ENCODE peak calls at places on chromosomes 12 and 14, in eight cellular contexts. One of them, this sample, is unnamed.

GRCh38 chr12:52032431-52032796 is 18.8 kb upstream of the NR4A1 start:
- DNase-seq in dorsolateral prefrontal cortex: no peak
- DNase-seq in psoas muscle: peak
- DNase-seq in brain microvascular endothelial cell: peak
- DNase-seq in NB4: no peak
- DNase-seq in GM20000: no peak
- DNase-seq in GM06990: no peak
- DNase-seq in neural progenitor cell: no peak
- DNase-seq in this sample: no peak

GRCh38 chr12:44779766-44780165 is 96.3 kb downstream of the NELL2 start:
- DNase-seq in neural progenitor cell: no peak
- DNase-seq in NB4: no peak
- DNase-seq in dorsolateral prefrontal cortex: no peak
- DNase-seq in GM06990: no peak
- DNase-seq in brain microvascular endothelial cell: no peak
- DNase-seq in psoas muscle: no peak
- DNase-seq in GM20000: no peak
- DNase-seq in this sample: no peak

GRCh38 chr12:103712191-103712590 is 125.1 kb downstream of the STAB2 start:
- DNase-seq in GM06990: no peak
- DNase-seq in psoas muscle: no peak
- DNase-seq in dorsolateral prefrontal cortex: no peak
- DNase-seq in neural progenitor cell: no peak
- DNase-seq in GM20000: no peak
- DNase-seq in brain microvascular endothelial cell: no peak
- DNase-seq in NB4: no peak
- DNase-seq in this sample: no peak

GRCh38 chr12:75781532-75782046 is 250.0 kb downstream of the PHLDA1 start:
- DNase-seq in GM20000: no peak
- DNase-seq in psoas muscle: no peak
- DNase-seq in brain microvascular endothelial cell: peak
- DNase-seq in NB4: no peak
- DNase-seq in neural progenitor cell: no peak
- DNase-seq in GM06990: no peak
- DNase-seq in dorsolateral prefrontal cortex: no peak
- DNase-seq in this sample: no peak

GRCh38 chr14:100155881-100156645 is 3.4 kb downstream of the DEGS2 start:
- DNase-seq in brain microvascular endothelial cell: no peak
- DNase-seq in GM20000: no peak
- DNase-seq in dorsolateral prefrontal cortex: no peak
- DNase-seq in NB4: no peak
- DNase-seq in psoas muscle: no peak
- DNase-seq in neural progenitor cell: no peak
- DNase-seq in GM06990: no peak
- DNase-seq in this sample: no peak

GRCh38 chr12:14422516-14423230 is 57.2 kb downstream of the ATF7IP start:
- DNase-seq in dorsolateral prefrontal cortex: no peak
- DNase-seq in GM20000: no peak
- DNase-seq in brain microvascular endothelial cell: no peak
- DNase-seq in NB4: no peak
- DNase-seq in neural progenitor cell: no peak
- DNase-seq in psoas muscle: no peak
- DNase-seq in GM06990: no peak
- DNase-seq in this sample: no peak

GRCh38 chr14:31419179-31420012 is 954 bp downstream of the HEATR5A start:
- DNase-seq in neural progenitor cell: no peak
- DNase-seq in GM20000: no peak
- DNase-seq in NB4: no peak
- DNase-seq in brain microvascular endothelial cell: peak
- DNase-seq in dorsolateral prefrontal cortex: no peak
- DNase-seq in GM06990: no peak
- DNase-seq in psoas muscle: no peak
- DNase-seq in this sample: no peak

GRCh38 chr12:71710276-71711125 is 24.6 kb downstream of the TMEM19 start:
- DNase-seq in psoas muscle: no peak
- DNase-seq in GM20000: no peak
- DNase-seq in dorsolateral prefrontal cortex: no peak
- DNase-seq in brain microvascular endothelial cell: peak
- DNase-seq in GM06990: no peak
- DNase-seq in neural progenitor cell: no peak
- DNase-seq in NB4: no peak
- DNase-seq in this sample: no peak

GRCh38 chr14:98754343-98755025 is 517.5 kb downstream of the BCL11B start:
- DNase-seq in NB4: peak
- DNase-seq in GM20000: no peak
- DNase-seq in psoas muscle: no peak
- DNase-seq in neural progenitor cell: no peak
- DNase-seq in brain microvascular endothelial cell: no peak
- DNase-seq in GM06990: no peak
- DNase-seq in dorsolateral prefrontal cortex: no peak
- DNase-seq in this sample: no peak

GRCh38 chr12:71754461-71755145 is at the start of gene RAB21:
- DNase-seq in neural progenitor cell: peak
- DNase-seq in GM06990: peak
- DNase-seq in NB4: peak
- DNase-seq in psoas muscle: peak
- DNase-seq in dorsolateral prefrontal cortex: peak
- DNase-seq in brain microvascular endothelial cell: peak
- DNase-seq in GM20000: peak
- DNase-seq in this sample: peak

GRCh38 chr12:94930216-94930654 is 73.3 kb downstream of the NDUFA12 start:
- DNase-seq in GM06990: no peak
- DNase-seq in dorsolateral prefrontal cortex: no peak
- DNase-seq in brain microvascular endothelial cell: no peak
- DNase-seq in neural progenitor cell: no peak
- DNase-seq in psoas muscle: no peak
- DNase-seq in NB4: no peak
- DNase-seq in GM20000: no peak
- DNase-seq in this sample: no peak

GRCh38 chr12:25347716-25348261 is 97.1 kb upstream of the KRAS start:
- DNase-seq in neural progenitor cell: no peak
- DNase-seq in GM06990: no peak
- DNase-seq in dorsolateral prefrontal cortex: no peak
- DNase-seq in NB4: peak
- DNase-seq in brain microvascular endothelial cell: no peak
- DNase-seq in GM20000: no peak
- DNase-seq in psoas muscle: no peak
- DNase-seq in this sample: no peak

GRCh38 chr12:69084816-69085215 is 151.8 kb upstream of the CPM start:
- DNase-seq in brain microvascular endothelial cell: no peak
- DNase-seq in psoas muscle: no peak
- DNase-seq in GM06990: no peak
- DNase-seq in neural progenitor cell: no peak
- DNase-seq in dorsolateral prefrontal cortex: no peak
- DNase-seq in GM20000: no peak
- DNase-seq in NB4: no peak
- DNase-seq in this sample: no peak

GRCh38 chr12:109170335-109170734 is 53.9 kb downstream of the ACACB start:
- DNase-seq in brain microvascular endothelial cell: no peak
- DNase-seq in GM06990: no peak
- DNase-seq in dorsolateral prefrontal cortex: no peak
- DNase-seq in GM20000: no peak
- DNase-seq in neural progenitor cell: no peak
- DNase-seq in NB4: no peak
- DNase-seq in psoas muscle: no peak
- DNase-seq in this sample: no peak

GRCh38 chr12:89084751-89085150 is 267.6 kb downstream of the DUSP6 start:
- DNase-seq in GM20000: no peak
- DNase-seq in NB4: no peak
- DNase-seq in brain microvascular endothelial cell: peak
- DNase-seq in psoas muscle: no peak
- DNase-seq in dorsolateral prefrontal cortex: no peak
- DNase-seq in neural progenitor cell: no peak
- DNase-seq in GM06990: no peak
- DNase-seq in this sample: no peak

GRCh38 chr12:21413369-21414277 is 23.8 kb upstream of the PYROXD1 start:
- DNase-seq in brain microvascular endothelial cell: peak
- DNase-seq in dorsolateral prefrontal cortex: no peak
- DNase-seq in neural progenitor cell: no peak
- DNase-seq in GM20000: no peak
- DNase-seq in GM06990: no peak
- DNase-seq in psoas muscle: no peak
- DNase-seq in NB4: no peak
- DNase-seq in this sample: no peak

GRCh38 chr14:63677891-63678379 is 36.3 kb upstream of the WDR89 start:
- DNase-seq in psoas muscle: no peak
- DNase-seq in GM06990: no peak
- DNase-seq in brain microvascular endothelial cell: peak
- DNase-seq in neural progenitor cell: no peak
- DNase-seq in GM20000: no peak
- DNase-seq in dorsolateral prefrontal cortex: no peak
- DNase-seq in NB4: peak
- DNase-seq in this sample: peak

GRCh38 chr12:58443273-58443980 is 476.9 kb downstream of the LRIG3 start:
- DNase-seq in neural progenitor cell: peak
- DNase-seq in NB4: peak
- DNase-seq in brain microvascular endothelial cell: peak
- DNase-seq in GM06990: no peak
- DNase-seq in GM20000: peak
- DNase-seq in dorsolateral prefrontal cortex: no peak
- DNase-seq in psoas muscle: no peak
- DNase-seq in this sample: no peak
- TF ChIP-seq CTCF in neural progenitor cell: peak
- TF ChIP-seq CTCF in NB4: peak
- TF ChIP-seq CTCF in brain microvascular endothelial cell: peak
- TF ChIP-seq CTCF in GM06990: peak
- TF ChIP-seq CTCF in GM20000: peak
- TF ChIP-seq CTCF in dorsolateral prefrontal cortex: peak
- TF ChIP-seq CTCF in psoas muscle: peak
- TF ChIP-seq CTCF in this sample: peak

DNA sequence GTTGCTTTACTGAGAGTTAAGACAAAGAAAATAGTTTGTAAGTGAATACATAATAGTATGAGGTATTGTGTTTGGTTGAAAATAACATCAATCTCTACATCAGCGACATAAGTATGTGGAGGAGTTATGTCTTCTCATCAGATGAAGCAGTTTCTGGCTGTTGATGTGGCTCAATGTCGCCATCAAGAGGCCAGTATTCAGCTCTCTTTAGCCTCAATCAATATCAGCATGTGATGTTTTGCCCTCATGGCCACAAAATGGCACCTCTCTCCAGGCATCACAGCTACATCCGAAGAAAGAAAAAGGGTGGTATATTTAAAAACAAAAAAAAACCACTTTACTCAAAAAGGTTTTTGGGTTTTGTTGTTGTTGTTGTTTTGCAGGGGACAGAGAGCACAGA is 302.3 kb upstream of the TMEM132C start:
- DNase-seq in GM06990: no peak
- DNase-seq in dorsolateral prefrontal cortex: no peak
- DNase-seq in neural progenitor cell: no peak
- DNase-seq in GM20000: no peak
- DNase-seq in NB4: peak
- DNase-seq in psoas muscle: no peak
- DNase-seq in brain microvascular endothelial cell: peak
- DNase-seq in this sample: no peak
- TF ChIP-seq CTCF in GM06990: no peak
- TF ChIP-seq CTCF in dorsolateral prefrontal cortex: no peak
- TF ChIP-seq CTCF in neural progenitor cell: peak
- TF ChIP-seq CTCF in GM20000: no peak
- TF ChIP-seq CTCF in NB4: peak
- TF ChIP-seq CTCF in psoas muscle: no peak
- TF ChIP-seq CTCF in brain microvascular endothelial cell: peak
- TF ChIP-seq CTCF in this sample: no peak

GRCh38 chr14:91292476-91292875 is 48.0 kb upstream of the GPR68 start:
- DNase-seq in brain microvascular endothelial cell: no peak
- DNase-seq in dorsolateral prefrontal cortex: no peak
- DNase-seq in NB4: peak
- DNase-seq in neural progenitor cell: no peak
- DNase-seq in GM06990: no peak
- DNase-seq in GM20000: no peak
- DNase-seq in psoas muscle: no peak
- DNase-seq in this sample: no peak
- TF ChIP-seq CTCF in brain microvascular endothelial cell: no peak
- TF ChIP-seq CTCF in dorsolateral prefrontal cortex: no peak
- TF ChIP-seq CTCF in NB4: no peak
- TF ChIP-seq CTCF in neural progenitor cell: no peak
- TF ChIP-seq CTCF in GM06990: no peak
- TF ChIP-seq CTCF in GM20000: no peak
- TF ChIP-seq CTCF in psoas muscle: no peak
- TF ChIP-seq CTCF in this sample: no peak

GRCh38 chr14:46488374-46488773 is 163.2 kb downstream of the RPL10L start:
- DNase-seq in psoas muscle: no peak
- DNase-seq in NB4: no peak
- DNase-seq in brain microvascular endothelial cell: no peak
- DNase-seq in GM20000: no peak
- DNase-seq in neural progenitor cell: no peak
- DNase-seq in GM06990: no peak
- DNase-seq in dorsolateral prefrontal cortex: no peak
- DNase-seq in this sample: no peak

GRCh38 chr14:46487582-46488350 is 163.8 kb downstream of the RPL10L start:
- DNase-seq in GM20000: no peak
- DNase-seq in dorsolateral prefrontal cortex: no peak
- DNase-seq in neural progenitor cell: no peak
- DNase-seq in psoas muscle: no peak
- DNase-seq in brain microvascular endothelial cell: no peak
- DNase-seq in NB4: no peak
- DNase-seq in GM06990: no peak
- DNase-seq in this sample: no peak

DNA sequence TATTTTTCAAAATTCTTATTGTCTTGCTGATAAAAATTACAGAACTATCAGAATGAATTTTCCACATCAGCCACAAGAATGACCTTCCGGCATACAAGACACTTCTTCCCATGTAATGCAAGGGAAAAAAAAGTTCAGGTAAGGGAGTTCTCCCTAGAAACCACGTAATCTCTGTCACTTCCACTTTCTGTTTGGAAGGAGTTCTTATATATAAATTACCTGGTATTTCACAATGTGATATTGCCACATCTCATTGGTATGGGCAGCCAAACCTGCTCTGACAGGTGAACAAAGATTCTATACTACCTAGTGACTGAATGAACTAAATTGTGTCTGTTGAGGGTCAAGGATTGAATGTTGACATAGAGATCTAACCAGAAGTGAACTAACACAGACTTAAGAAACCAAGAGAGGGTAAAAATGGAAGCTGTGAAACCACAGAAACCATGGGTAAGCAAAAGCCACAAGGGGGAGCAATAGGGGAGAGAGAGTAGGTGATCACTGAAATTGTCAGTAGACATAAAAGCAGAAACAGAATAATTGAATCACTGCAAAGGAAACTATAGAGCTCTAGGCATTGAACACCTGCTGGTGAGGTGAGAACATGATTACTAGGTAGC is 161.3 kb downstream of the RPL10L start:
- DNase-seq in brain microvascular endothelial cell: peak
- DNase-seq in GM20000: peak
- DNase-seq in dorsolateral prefrontal cortex: no peak
- DNase-seq in GM06990: no peak
- DNase-seq in psoas muscle: no peak
- DNase-seq in neural progenitor cell: peak
- DNase-seq in NB4: peak
- DNase-seq in this sample: no peak
- TF ChIP-seq CTCF in brain microvascular endothelial cell: peak
- TF ChIP-seq CTCF in GM20000: no peak
- TF ChIP-seq CTCF in dorsolateral prefrontal cortex: no peak
- TF ChIP-seq CTCF in GM06990: peak
- TF ChIP-seq CTCF in psoas muscle: no peak
- TF ChIP-seq CTCF in neural progenitor cell: peak
- TF ChIP-seq CTCF in NB4: peak
- TF ChIP-seq CTCF in this sample: no peak

GRCh38 chr14:38255408-38255672 is 553 bp downstream of the CLEC14A start:
- DNase-seq in dorsolateral prefrontal cortex: no peak
- DNase-seq in GM06990: peak
- DNase-seq in neural progenitor cell: no peak
- DNase-seq in psoas muscle: no peak
- DNase-seq in brain microvascular endothelial cell: no peak
- DNase-seq in GM20000: no peak
- DNase-seq in NB4: no peak
- DNase-seq in this sample: no peak
- TF ChIP-seq CTCF in dorsolateral prefrontal cortex: no peak
- TF ChIP-seq CTCF in GM06990: no peak
- TF ChIP-seq CTCF in neural progenitor cell: peak
- TF ChIP-seq CTCF in psoas muscle: no peak
- TF ChIP-seq CTCF in brain microvascular endothelial cell: no peak
- TF ChIP-seq CTCF in GM20000: no peak
- TF ChIP-seq CTCF in NB4: no peak
- TF ChIP-seq CTCF in this sample: no peak

This sample was measured in AG09319.